ENCODE peak calls at places on chromosomes 16 and 17, in seven cellular contexts. One of them, this sample, is unnamed. For H3K4me1, the result is how much of the 10 kb centered on the place peaks cover.

GRCh38 chr17:73126716-73127473 is 34.4 kb upstream of the SLC39A11 start:
- DNase-seq in stomach: no peak
- DNase-seq in cardiac muscle cell: no peak
- DNase-seq in colonic mucosa: no peak
- DNase-seq in Peyer's patch: no peak
- DNase-seq in thoracic aorta: no peak
- DNase-seq in left ventricle myocardium inferior: no peak
- DNase-seq in this sample: no peak

GRCh38 chr17:48004973-48005372 is 32.6 kb downstream of the COPZ2 start:
- DNase-seq in stomach: no peak
- DNase-seq in cardiac muscle cell: no peak
- DNase-seq in colonic mucosa: no peak
- DNase-seq in Peyer's patch: no peak
- DNase-seq in thoracic aorta: no peak
- DNase-seq in left ventricle myocardium inferior: no peak
- DNase-seq in this sample: no peak

GRCh38 chr17:36149296-36149820 is 27.1 kb downstream of the TBC1D3B start:
- DNase-seq in stomach: no peak
- DNase-seq in cardiac muscle cell: peak
- DNase-seq in colonic mucosa: no peak
- DNase-seq in Peyer's patch: no peak
- DNase-seq in thoracic aorta: peak
- DNase-seq in left ventricle myocardium inferior: peak
- DNase-seq in this sample: no peak

GRCh38 chr17:28446716-28447395 is 26.6 kb upstream of the SLC13A2 start:
- DNase-seq in stomach: no peak
- DNase-seq in cardiac muscle cell: no peak
- DNase-seq in colonic mucosa: no peak
- DNase-seq in Peyer's patch: no peak
- DNase-seq in thoracic aorta: no peak
- DNase-seq in left ventricle myocardium inferior: no peak
- DNase-seq in this sample: no peak

GRCh38 chr17:19307521-19307920 is 55.0 kb downstream of the B9D1 start:
- DNase-seq in stomach: no peak
- DNase-seq in cardiac muscle cell: no peak
- DNase-seq in colonic mucosa: no peak
- DNase-seq in Peyer's patch: no peak
- DNase-seq in thoracic aorta: no peak
- DNase-seq in left ventricle myocardium inferior: no peak
- DNase-seq in this sample: no peak

GRCh38 chr17:66564992-66565465 is 262.6 kb downstream of the PRKCA start:
- DNase-seq in stomach: no peak
- DNase-seq in cardiac muscle cell: peak
- DNase-seq in colonic mucosa: no peak
- DNase-seq in Peyer's patch: no peak
- DNase-seq in thoracic aorta: no peak
- DNase-seq in left ventricle myocardium inferior: no peak
- DNase-seq in this sample: no peak

GRCh38 chr16:28162326-28162877 is 49.4 kb downstream of the XPO6 start:
- DNase-seq in stomach: no peak
- DNase-seq in cardiac muscle cell: peak
- DNase-seq in colonic mucosa: no peak
- DNase-seq in Peyer's patch: no peak
- DNase-seq in thoracic aorta: no peak
- DNase-seq in left ventricle myocardium inferior: no peak
- DNase-seq in this sample: no peak

GRCh38 chr16:29011112-29011511 is 26.3 kb downstream of the LAT start:
- DNase-seq in stomach: no peak
- DNase-seq in cardiac muscle cell: no peak
- DNase-seq in colonic mucosa: no peak
- DNase-seq in Peyer's patch: no peak
- DNase-seq in thoracic aorta: no peak
- DNase-seq in left ventricle myocardium inferior: no peak
- DNase-seq in this sample: no peak

GRCh38 chr17:37134050-37134449 is 185.3 kb downstream of the AATF start:
- DNase-seq in stomach: no peak
- DNase-seq in cardiac muscle cell: no peak
- DNase-seq in colonic mucosa: no peak
- DNase-seq in Peyer's patch: no peak
- DNase-seq in thoracic aorta: no peak
- DNase-seq in left ventricle myocardium inferior: no peak
- DNase-seq in this sample: no peak

GRCh38 chr17:32120086-32120485 is 22.2 kb upstream of the RHOT1 start:
- DNase-seq in stomach: no peak
- DNase-seq in cardiac muscle cell: no peak
- DNase-seq in colonic mucosa: no peak
- DNase-seq in Peyer's patch: no peak
- DNase-seq in thoracic aorta: no peak
- DNase-seq in left ventricle myocardium inferior: no peak
- DNase-seq in this sample: no peak

GRCh38 chr17:20095366-20096080 is 86.4 kb downstream of the SPECC1 start:
- DNase-seq in stomach: peak
- DNase-seq in cardiac muscle cell: peak
- DNase-seq in colonic mucosa: no peak
- DNase-seq in Peyer's patch: no peak
- DNase-seq in thoracic aorta: peak
- DNase-seq in left ventricle myocardium inferior: peak
- DNase-seq in this sample: peak

GRCh38 chr16:57949595-57950238 is 21.2 kb downstream of the CNGB1 start:
- DNase-seq in stomach: no peak
- DNase-seq in cardiac muscle cell: no peak
- DNase-seq in colonic mucosa: no peak
- DNase-seq in Peyer's patch: peak
- DNase-seq in thoracic aorta: no peak
- DNase-seq in left ventricle myocardium inferior: no peak
- DNase-seq in this sample: no peak

GRCh38 chr16:67530013-67530939 is 1.6 kb downstream of the RIPOR1 start:
- DNase-seq in stomach: peak
- DNase-seq in cardiac muscle cell: peak
- DNase-seq in colonic mucosa: peak
- DNase-seq in Peyer's patch: no peak
- DNase-seq in thoracic aorta: peak
- DNase-seq in left ventricle myocardium inferior: peak
- DNase-seq in this sample: peak

GRCh38 chr17:72682597-72682996 is 409.9 kb downstream of the SLC39A11 start:
- DNase-seq in stomach: no peak
- DNase-seq in cardiac muscle cell: no peak
- DNase-seq in colonic mucosa: no peak
- DNase-seq in Peyer's patch: no peak
- DNase-seq in thoracic aorta: no peak
- DNase-seq in left ventricle myocardium inferior: no peak
- DNase-seq in this sample: no peak

GRCh38 chr16:7443108-7443507 is 110.5 kb downstream of the RBFOX1 start:
- DNase-seq in stomach: no peak
- DNase-seq in cardiac muscle cell: no peak
- DNase-seq in colonic mucosa: no peak
- DNase-seq in Peyer's patch: no peak
- DNase-seq in thoracic aorta: no peak
- DNase-seq in left ventricle myocardium inferior: no peak
- DNase-seq in this sample: no peak

GRCh38 chr17:17055286-17056166 is 13.3 kb downstream of the MPRIP start:
- DNase-seq in stomach: peak
- DNase-seq in cardiac muscle cell: no peak
- DNase-seq in colonic mucosa: no peak
- DNase-seq in Peyer's patch: no peak
- DNase-seq in thoracic aorta: no peak
- DNase-seq in left ventricle myocardium inferior: no peak
- DNase-seq in this sample: no peak

GRCh38 chr17:39167492-39167891 is 1.5 kb upstream of the ARL5C start:
- DNase-seq in stomach: no peak
- DNase-seq in cardiac muscle cell: no peak
- DNase-seq in colonic mucosa: no peak
- DNase-seq in Peyer's patch: no peak
- DNase-seq in thoracic aorta: no peak
- DNase-seq in left ventricle myocardium inferior: peak
- DNase-seq in this sample: no peak

GRCh38 chr17:75367312-75367711 is 38.2 kb downstream of the GRB2 start:
- DNase-seq in stomach: no peak
- DNase-seq in cardiac muscle cell: no peak
- DNase-seq in colonic mucosa: no peak
- DNase-seq in Peyer's patch: no peak
- DNase-seq in thoracic aorta: no peak
- DNase-seq in left ventricle myocardium inferior: no peak
- DNase-seq in this sample: no peak

GRCh38 chr17:44863254-44863918 is 15.7 kb downstream of the HIGD1B start:
- DNase-seq in stomach: no peak
- DNase-seq in cardiac muscle cell: no peak
- DNase-seq in colonic mucosa: no peak
- DNase-seq in Peyer's patch: no peak
- DNase-seq in thoracic aorta: no peak
- DNase-seq in left ventricle myocardium inferior: no peak
- DNase-seq in this sample: no peak

GRCh38 chr17:3770471-3770870 is 30.5 kb downstream of the ITGAE start:
- DNase-seq in stomach: no peak
- DNase-seq in cardiac muscle cell: no peak
- DNase-seq in colonic mucosa: no peak
- DNase-seq in Peyer's patch: no peak
- DNase-seq in thoracic aorta: no peak
- DNase-seq in left ventricle myocardium inferior: no peak
- DNase-seq in this sample: peak

GRCh38 chr16:22300427-22301071 is 3.3 kb downstream of the POLR3E start:
- DNase-seq in stomach: peak
- DNase-seq in cardiac muscle cell: peak
- DNase-seq in colonic mucosa: peak
- DNase-seq in Peyer's patch: peak
- DNase-seq in thoracic aorta: no peak
- DNase-seq in left ventricle myocardium inferior: peak
- DNase-seq in this sample: no peak

GRCh38 chr17:8798176-8799000 is 777 bp downstream of the MFSD6L start:
- DNase-seq in stomach: no peak
- DNase-seq in cardiac muscle cell: no peak
- DNase-seq in colonic mucosa: peak
- DNase-seq in Peyer's patch: no peak
- DNase-seq in thoracic aorta: no peak
- DNase-seq in left ventricle myocardium inferior: no peak
- DNase-seq in this sample: no peak
- H3K4me3 ChIP-seq in stomach: peak
- H3K4me3 ChIP-seq in cardiac muscle cell: peak
- H3K4me3 ChIP-seq in colonic mucosa: peak
- H3K4me3 ChIP-seq in Peyer's patch: no peak
- H3K4me3 ChIP-seq in thoracic aorta: no peak
- H3K4me3 ChIP-seq in left ventricle myocardium inferior: no peak
- H3K4me3 ChIP-seq in this sample: no peak

GRCh38 chr16:89357460-89357859 is 132.9 kb downstream of the ANKRD11 start:
- DNase-seq in stomach: no peak
- DNase-seq in cardiac muscle cell: no peak
- DNase-seq in colonic mucosa: no peak
- DNase-seq in Peyer's patch: no peak
- DNase-seq in thoracic aorta: no peak
- DNase-seq in left ventricle myocardium inferior: peak
- DNase-seq in this sample: peak

GRCh38 chr16:89354325-89354724 is 136.0 kb downstream of the ANKRD11 start:
- DNase-seq in stomach: no peak
- DNase-seq in cardiac muscle cell: no peak
- DNase-seq in colonic mucosa: no peak
- DNase-seq in Peyer's patch: no peak
- DNase-seq in thoracic aorta: no peak
- DNase-seq in left ventricle myocardium inferior: peak
- DNase-seq in this sample: peak

GRCh38 chr16:89357055-89357454 is 133.3 kb downstream of the ANKRD11 start:
- DNase-seq in stomach: no peak
- DNase-seq in cardiac muscle cell: no peak
- DNase-seq in colonic mucosa: no peak
- DNase-seq in Peyer's patch: peak
- DNase-seq in thoracic aorta: no peak
- DNase-seq in left ventricle myocardium inferior: no peak
- DNase-seq in this sample: peak

GRCh38 chr16:89355036-89355435 is 135.3 kb downstream of the ANKRD11 start:
- DNase-seq in stomach: no peak
- DNase-seq in cardiac muscle cell: no peak
- DNase-seq in colonic mucosa: no peak
- DNase-seq in Peyer's patch: no peak
- DNase-seq in thoracic aorta: no peak
- DNase-seq in left ventricle myocardium inferior: no peak
- DNase-seq in this sample: peak

DNA sequence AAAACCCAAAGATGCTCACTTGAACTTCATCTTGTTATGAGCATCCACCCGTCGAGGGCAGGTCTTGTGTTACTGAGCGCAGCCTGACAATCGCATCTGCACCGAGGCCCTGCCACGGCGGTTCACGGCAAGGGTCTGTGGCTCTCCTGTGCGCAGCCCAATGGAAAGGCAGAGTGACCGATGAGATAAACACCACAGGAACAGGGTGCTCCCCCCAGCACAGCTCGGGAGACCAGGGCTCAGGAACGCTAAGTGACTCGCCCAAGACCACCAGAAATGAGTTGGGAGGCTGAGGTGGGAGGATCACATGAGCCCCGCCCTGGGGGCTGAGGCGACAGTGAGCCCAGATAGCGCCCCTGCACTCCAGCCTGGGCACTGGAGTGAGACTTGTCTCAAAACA is 134.7 kb downstream of the ANKRD11 start:
- DNase-seq in stomach: no peak
- DNase-seq in cardiac muscle cell: no peak
- DNase-seq in colonic mucosa: no peak
- DNase-seq in Peyer's patch: no peak
- DNase-seq in thoracic aorta: no peak
- DNase-seq in left ventricle myocardium inferior: no peak
- DNase-seq in this sample: peak
- H3K4me1 ChIP-seq in stomach: half or more
- H3K4me1 ChIP-seq in cardiac muscle cell: under half
- H3K4me1 ChIP-seq in colonic mucosa: under half
- H3K4me1 ChIP-seq in Peyer's patch: under half
- H3K4me1 ChIP-seq in thoracic aorta: under half
- H3K4me1 ChIP-seq in left ventricle myocardium inferior: half or more
- H3K4me1 ChIP-seq in this sample: under half

GRCh38 chr16:85901110-85901509 is 2.1 kb downstream of the IRF8 start:
- DNase-seq in stomach: no peak
- DNase-seq in cardiac muscle cell: no peak
- DNase-seq in colonic mucosa: no peak
- DNase-seq in Peyer's patch: no peak
- DNase-seq in thoracic aorta: no peak
- DNase-seq in left ventricle myocardium inferior: no peak
- DNase-seq in this sample: no peak
- TF ChIP-seq CTCF in stomach: no peak
- TF ChIP-seq CTCF in cardiac muscle cell: no peak
- TF ChIP-seq CTCF in colonic mucosa: no peak
- TF ChIP-seq CTCF in Peyer's patch: no peak
- TF ChIP-seq CTCF in thoracic aorta: no peak
- TF ChIP-seq CTCF in left ventricle myocardium inferior: no peak
- TF ChIP-seq CTCF in this sample: no peak

DNA sequence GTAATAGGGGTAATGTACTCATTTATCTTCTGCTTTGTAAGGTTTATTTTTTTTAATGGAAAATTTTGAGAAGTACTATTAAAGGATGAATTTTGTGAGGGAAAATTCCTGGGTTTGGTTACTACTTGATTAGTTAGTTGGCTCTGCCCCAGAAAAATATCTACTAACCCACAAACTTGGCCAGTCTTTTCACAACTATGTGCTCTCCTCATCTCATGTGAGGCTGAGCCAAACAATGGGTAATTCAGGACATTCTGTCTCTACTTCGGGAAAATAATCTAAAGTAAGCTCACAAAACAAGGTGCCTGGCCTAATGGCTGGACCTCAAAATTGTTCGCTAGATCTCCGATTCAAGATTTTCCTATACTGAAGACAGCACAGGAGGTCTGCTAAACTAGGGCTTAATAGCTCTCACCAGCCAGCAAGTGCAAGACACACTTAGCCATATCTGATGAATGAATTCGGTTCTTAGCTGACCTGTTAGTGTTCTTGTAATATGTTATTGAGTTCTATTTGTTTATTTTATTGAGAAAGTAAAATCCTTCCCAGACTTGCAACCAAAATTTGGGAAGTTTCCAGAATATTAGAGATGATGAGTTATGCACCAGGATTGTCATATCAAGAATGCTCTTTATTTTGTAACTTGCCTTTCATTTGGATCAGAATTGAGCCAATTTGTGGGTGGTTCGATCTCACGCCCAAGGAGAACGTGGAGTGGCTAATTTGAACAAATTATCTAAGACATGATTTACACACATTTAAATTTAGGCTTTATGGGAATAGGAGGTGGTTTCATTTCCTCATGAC is 5.7 kb downstream of the KCNJ16 start:
- DNase-seq in stomach: no peak
- DNase-seq in cardiac muscle cell: peak
- DNase-seq in colonic mucosa: no peak
- DNase-seq in Peyer's patch: no peak
- DNase-seq in thoracic aorta: no peak
- DNase-seq in left ventricle myocardium inferior: no peak
- DNase-seq in this sample: no peak
- H3K4me3 ChIP-seq in stomach: no peak
- H3K4me3 ChIP-seq in cardiac muscle cell: no peak
- H3K4me3 ChIP-seq in colonic mucosa: no peak
- H3K4me3 ChIP-seq in Peyer's patch: no peak
- H3K4me3 ChIP-seq in thoracic aorta: no peak
- H3K4me3 ChIP-seq in left ventricle myocardium inferior: no peak
- H3K4me3 ChIP-seq in this sample: peak

This sample was measured in kidney.